ENCODE peak calls at places on chromosomes 12 and 14, in four cellular contexts. N is nephron progenitor cell, Z is 8988T, B is KG1. J is an unnamed sample.
A peak's percentile ranks its signal among the peaks of the same experiment; 100 is the strongest.

GRCh38 chr14:103362780-103363179 is 22.4 kb upstream of the MARK3 start:
- DNase-seq in N (no peak), Z (no peak), B (no peak), J (no peak)

GRCh38 chr14:24673059-24673458 is 39.1 kb upstream of the GZMB start:
- DNase-seq in N (no peak), Z (no peak), B (no peak), J (no peak)

GRCh38 chr12:68189766-68190700 is 30.5 kb upstream of the IFNG start:
- DNase-seq in N (no peak), Z (no peak), B (no peak), J (no peak)

GRCh38 chr12:42086021-42086420 is 58.7 kb downstream of the GXYLT1 start:
- DNase-seq in N (no peak), Z (no peak), B (no peak), J (no peak)

GRCh38 chr14:75602527-75602926 is 24.1 kb downstream of the FLVCR2 start:
- DNase-seq in N (no peak), Z (no peak), B (no peak), J (no peak)

GRCh38 chr12:6954754-6955461 is 3.8 kb downstream of the PTPN6 start:
- DNase-seq in N (no peak), Z (no peak), B (no peak), J (no peak)

GRCh38 chr12:49283541-49284429 is 11.2 kb upstream of the PRPH start:
- DNase-seq in N (no peak), Z (no peak), B (no peak), J (no peak)

GRCh38 chr14:96039633-96040311 is 610 bp downstream of the C14orf132 start:
- DNase-seq in N (peak; percentile 67), Z (no peak), B (no peak), J (peak; percentile 69)

GRCh38 chr12:30026621-30027234 is 243.0 kb upstream of the TMTC1 start:
- DNase-seq in N (no peak), Z (no peak), B (no peak), J (no peak)

GRCh38 chr12:10098762-10099161 is at the start of gene CLEC1A:
- DNase-seq in N (peak; percentile 42), Z (no peak), B (no peak), J (peak; percentile 72)

GRCh38 chr12:6871052-6871957 is 1.8 kb downstream of the SPSB2 start:
- DNase-seq in N (no peak), Z (peak; percentile 66), B (no peak), J (peak; percentile 13)

GRCh38 chr14:100525615-100526014 is 61.6 kb downstream of the BEGAIN start:
- DNase-seq in N (peak; percentile 1), Z (peak; percentile 4), B (no peak), J (no peak)

GRCh38 chr12:68113644-68114043 is 45.9 kb downstream of the IFNG start:
- DNase-seq in N (no peak), Z (no peak), B (no peak), J (peak; percentile 22)

GRCh38 chr14:105392161-105393090 is 5.9 kb upstream of the TEX22 start:
- DNase-seq in N (no peak), Z (no peak), B (no peak), J (no peak)

GRCh38 chr14:28671425-28671824 is 95.2 kb upstream of the FOXG1 start:
- DNase-seq in N (no peak), Z (no peak), B (no peak), J (no peak)

GRCh38 chr14:72049462-72049861 is 117.2 kb downstream of the RGS6 start:
- DNase-seq in N (no peak), Z (no peak), B (no peak), J (no peak)

GRCh38 chr14:98218213-98218612 is 1053.8 kb downstream of the BCL11B start:
- DNase-seq in N (peak; percentile 19), Z (no peak), B (no peak), J (no peak)

GRCh38 chr14:68939893-68940613 is 39.0 kb downstream of the ACTN1 start:
- DNase-seq in N (peak; percentile 30), Z (no peak), B (no peak), J (peak; percentile 87)

GRCh38 chr14:20757963-20758362 is 10.2 kb upstream of the EDDM3B start:
- DNase-seq in N (peak; percentile 9), Z (no peak), B (peak; percentile 5), J (peak; percentile 25)

GRCh38 chr12:121860257-121860656 is 1.6 kb upstream of the HPD start:
- DNase-seq in N (no peak), Z (no peak), B (no peak), J (no peak)

GRCh38 chr12:125186471-125187147 is 121.4 kb downstream of the AACS start:
- DNase-seq in N (no peak), Z (no peak), B (no peak), J (peak; percentile 58)

GRCh38 chr12:32482226-32482625 is 82.9 kb downstream of the FGD4 start:
- DNase-seq in N (no peak), Z (no peak), B (peak; percentile 30), J (no peak)

GRCh38 chr12:105462841-105463240 is 132.3 kb downstream of the C12orf75 start:
- DNase-seq in N (no peak), Z (no peak), B (no peak), J (no peak)

J was measured in neural progenitor cell.